ENCODE peak calls at places on chromosomes 3 and 15, in eight cellular contexts. J is spleen, L is cardiac muscle cell, X is HCT116, T is Peyer's patch, I is neural progenitor cell, Q is HL-60, M is tibial artery. N is an unnamed sample. For H3K27me3, the result is how much of the 10 kb centered on the place peaks cover.

GRCh38 chr15:39124925-39125625 is 455.8 kb upstream of the THBS1 start:
- DNase-seq in M (no peak), Q (no peak), I (no peak), L (no peak), T (no peak), X (no peak), J (no peak), N (no peak)

GRCh38 chr3:138950006-138950644 is 3.1 kb downstream of the FOXL2NB start:
- DNase-seq in Q (no peak), L (peak), X (no peak), M (no peak), J (no peak), I (peak), T (peak), N (no peak)

GRCh38 chr3:106018111-106018510 is 149.3 kb upstream of the CBLB start:
- DNase-seq in Q (no peak), I (no peak), L (no peak), T (no peak), X (no peak), J (no peak), M (no peak), N (no peak)

GRCh38 chr3:141738636-141739363 is 702 bp downstream of the RNF7 start:
- DNase-seq in T (no peak), J (no peak), I (peak), M (no peak), Q (no peak), X (no peak), L (peak), N (peak)

GRCh38 chr3:50447290-50447840 is 56.1 kb downstream of the CACNA2D2 start:
- DNase-seq in I (no peak), M (no peak), X (no peak), T (no peak), J (no peak), Q (peak), L (no peak), N (no peak)

GRCh38 chr15:28921925-28922711 is 36.3 kb downstream of the APBA2 start:
- DNase-seq in L (no peak), X (no peak), I (peak), Q (no peak), T (no peak), J (peak), M (no peak), N (no peak)

GRCh38 chr3:59970384-59970783 is 920.6 kb upstream of the CFAP20DC start:
- DNase-seq in L (no peak), T (no peak), J (no peak), M (no peak), I (no peak), X (no peak), Q (no peak), N (no peak)

GRCh38 chr3:77525283-77525682 is 485.4 kb downstream of the ROBO2 start:
- DNase-seq in I (no peak), J (no peak), T (no peak), Q (no peak), M (no peak), L (no peak), X (no peak), N (no peak)

GRCh38 chr3:72100626-72101187 is 315.8 kb upstream of the PROK2 start:
- DNase-seq in Q (peak), X (no peak), L (peak), M (peak), J (peak), T (peak), I (peak), N (peak)

GRCh38 chr15:34650177-34650576 is 66.7 kb upstream of the GOLGA8B start:
- DNase-seq in T (no peak), J (no peak), I (no peak), Q (no peak), X (no peak), L (peak), M (no peak), N (peak)

GRCh38 chr3:194808709-194809108 is 123.0 kb downstream of the FAM43A start:
- DNase-seq in L (no peak), Q (no peak), I (no peak), M (no peak), T (no peak), J (no peak), X (no peak), N (no peak)

DNA sequence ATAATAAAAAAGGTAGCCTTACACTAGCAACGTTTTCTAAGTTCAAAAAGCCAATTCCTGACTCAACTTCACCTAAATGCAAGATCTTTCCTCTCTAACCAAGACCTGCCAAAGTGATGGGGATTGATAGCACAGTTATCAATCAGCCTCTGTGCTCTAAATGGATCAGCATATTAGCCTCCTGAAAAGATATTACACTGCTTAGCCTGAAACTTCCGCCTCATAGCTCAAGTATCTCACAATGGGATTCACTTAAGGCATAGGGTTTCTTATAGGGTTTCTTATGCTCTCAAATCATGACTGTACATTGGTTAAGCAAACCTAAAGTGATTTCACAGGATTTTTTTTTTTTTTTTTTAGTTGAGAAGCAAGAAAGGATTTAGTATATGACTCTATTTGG is 439 bp upstream of the SLC9A9 start:
- DNase-seq in T (no peak), I (no peak), L (no peak), J (no peak), M (no peak), Q (no peak), X (no peak), N (no peak)
- H3K4me3 ChIP-seq in T (peak), I (no peak), L (no peak), J (peak), M (peak), Q (no peak), X (no peak), N (peak)

DNA sequence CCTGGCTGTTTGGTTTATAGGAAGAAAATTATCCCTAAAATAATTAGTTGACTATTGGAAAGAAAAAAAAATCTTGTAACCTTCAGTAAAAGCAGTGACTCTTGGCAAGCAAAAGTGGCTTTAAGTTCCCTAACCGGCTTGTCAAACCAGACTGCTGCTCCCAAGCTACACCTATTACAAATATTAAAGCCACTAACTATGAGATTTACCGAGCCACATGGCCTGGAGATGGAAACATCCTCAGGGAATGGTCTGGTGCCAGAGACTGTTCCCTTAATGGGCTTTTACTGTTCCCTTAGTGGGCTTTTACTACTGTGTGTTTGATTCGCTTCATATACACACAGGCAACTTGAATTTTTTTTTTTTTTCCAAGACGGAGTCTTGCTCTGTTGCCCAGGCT is 35.9 kb upstream of the ZNF774 start:
- DNase-seq in M (no peak), L (no peak), I (no peak), Q (no peak), T (no peak), J (no peak), X (no peak), N (no peak)
- TF ChIP-seq CTCF in M (no peak), L (no peak), I (no peak), Q (no peak), T (no peak), J (no peak), X (no peak), N (no peak)

GRCh38 chr3:184508938-184509337 is 52.6 kb upstream of the EPHB3 start:
- DNase-seq in L (no peak), M (no peak), Q (no peak), I (no peak), X (no peak), J (no peak), T (no peak), N (no peak)
- H3K27me3 ChIP-seq in L (half or more), M (under half), Q (under half), I (under half), X (under half), J (under half), T (under half), N (under half)

DNA sequence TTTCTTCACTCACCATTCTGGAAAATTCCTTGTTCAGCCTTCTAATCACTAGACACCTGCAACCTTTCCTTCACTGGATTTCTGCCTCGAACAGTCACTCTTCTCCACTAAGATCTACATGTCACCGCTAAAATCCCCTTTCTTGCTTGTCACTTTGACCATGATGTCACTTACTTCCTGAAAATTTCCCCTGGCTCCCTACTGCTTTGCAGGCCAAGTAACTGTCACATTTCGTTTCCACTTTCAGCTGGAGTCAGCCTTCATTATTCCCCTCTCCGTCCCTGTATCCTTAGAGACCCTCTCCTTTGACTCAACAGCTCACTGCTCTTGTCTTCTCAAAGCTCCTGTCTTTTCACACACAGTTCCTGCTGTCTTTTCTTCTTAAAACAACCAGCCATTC is 15.9 kb downstream of the CHL1 start:
- DNase-seq in X (no peak), L (no peak), T (no peak), J (no peak), Q (no peak), I (no peak), M (no peak), N (no peak)
- H3K4me3 ChIP-seq in X (no peak), L (no peak), T (no peak), J (no peak), Q (no peak), I (no peak), M (no peak), N (no peak)

GRCh38 chr3:118765636-118766305 is 268.9 kb downstream of the IGSF11 start:
- DNase-seq in M (no peak), Q (no peak), T (no peak), J (no peak), X (no peak), L (no peak), I (no peak), N (no peak)

GRCh38 chr3:118755402-118755801 is 279.2 kb downstream of the IGSF11 start:
- DNase-seq in L (no peak), I (no peak), Q (no peak), X (no peak), M (no peak), T (no peak), J (no peak), N (no peak)

GRCh38 chr3:118766306-118766669 is 268.4 kb downstream of the IGSF11 start:
- DNase-seq in J (no peak), Q (no peak), I (no peak), M (no peak), X (no peak), L (no peak), T (no peak), N (no peak)

GRCh38 chr3:118760611-118761606 is 273.7 kb downstream of the IGSF11 start:
- DNase-seq in Q (no peak), M (no peak), X (no peak), I (peak), L (no peak), T (no peak), J (no peak), N (no peak)
- TF ChIP-seq CTCF in Q (no peak), M (no peak), X (no peak), I (peak), L (no peak), T (no peak), J (no peak), N (peak)

DNA sequence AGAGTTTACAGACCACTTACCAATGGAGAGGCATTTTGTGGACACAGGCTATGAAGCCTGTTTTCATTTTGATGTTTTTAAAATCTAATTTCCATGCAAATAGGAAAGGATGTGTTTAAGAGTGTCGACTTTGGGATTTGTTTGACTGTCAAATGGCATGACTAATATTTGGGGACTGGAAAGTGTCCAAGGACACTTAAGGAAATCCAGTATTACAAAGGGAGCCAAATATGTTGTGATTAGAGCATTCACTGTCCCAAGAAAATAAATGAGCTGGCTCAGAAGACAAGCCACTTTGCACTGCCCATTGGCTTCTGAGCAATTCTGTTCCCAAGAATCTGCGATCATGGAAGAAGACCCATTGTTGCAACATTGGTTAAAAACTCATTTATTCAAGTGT is 34.0 kb upstream of the SLC6A11 start:
- DNase-seq in Q (no peak), I (no peak), J (no peak), X (no peak), L (no peak), M (no peak), T (no peak), N (no peak)
- H3K27me3 ChIP-seq in Q (under half), I (under half), J (under half), X (under half), L (under half), M (under half), T (under half), N (under half)